ENCODE peak calls at places on chromosomes 16 and 17, in four cellular contexts. One of them, this sample, is unnamed.

GRCh38 chr17:81322271-81323082 is 27.4 kb upstream of the SLC38A10 start:
- DNase-seq in activated CD8-positive, alpha-beta memory T cell treated with anti-CD3 and anti-CD28 coated beads for 48 hours: peak; percentile 19
- DNase-seq in tibial nerve: no peak
- DNase-seq in cerebellum: no peak
- DNase-seq in this sample: no peak

GRCh38 chr17:72400863-72401262 is 280.0 kb downstream of the SOX9 start:
- DNase-seq in activated CD8-positive, alpha-beta memory T cell treated with anti-CD3 and anti-CD28 coated beads for 48 hours: no peak
- DNase-seq in tibial nerve: no peak
- DNase-seq in cerebellum: no peak
- DNase-seq in this sample: no peak

GRCh38 chr17:6303664-6304063 is 131.3 kb downstream of the AIPL1 start:
- DNase-seq in activated CD8-positive, alpha-beta memory T cell treated with anti-CD3 and anti-CD28 coated beads for 48 hours: no peak
- DNase-seq in tibial nerve: no peak
- DNase-seq in cerebellum: no peak
- DNase-seq in this sample: no peak

GRCh38 chr16:86660623-86661022 is 82.3 kb downstream of the FOXL1 start:
- DNase-seq in activated CD8-positive, alpha-beta memory T cell treated with anti-CD3 and anti-CD28 coated beads for 48 hours: no peak
- DNase-seq in tibial nerve: no peak
- DNase-seq in cerebellum: no peak
- DNase-seq in this sample: no peak

GRCh38 chr16:67277999-67278772 is 1.1 kb upstream of the PLEKHG4 start:
- DNase-seq in activated CD8-positive, alpha-beta memory T cell treated with anti-CD3 and anti-CD28 coated beads for 48 hours: no peak
- DNase-seq in tibial nerve: no peak
- DNase-seq in cerebellum: no peak
- DNase-seq in this sample: no peak

GRCh38 chr17:47276868-47277267 is 23.2 kb downstream of the ITGB3 start:
- DNase-seq in activated CD8-positive, alpha-beta memory T cell treated with anti-CD3 and anti-CD28 coated beads for 48 hours: no peak
- DNase-seq in tibial nerve: peak; percentile 69
- DNase-seq in cerebellum: no peak
- DNase-seq in this sample: peak; percentile 30

GRCh38 chr17:61253293-61253801 is 146.3 kb upstream of the TBX2 start:
- DNase-seq in activated CD8-positive, alpha-beta memory T cell treated with anti-CD3 and anti-CD28 coated beads for 48 hours: no peak
- DNase-seq in tibial nerve: peak; percentile 46
- DNase-seq in cerebellum: no peak
- DNase-seq in this sample: peak; percentile 17

GRCh38 chr16:3980311-3981111 is 100.0 kb upstream of the CREBBP start:
- DNase-seq in activated CD8-positive, alpha-beta memory T cell treated with anti-CD3 and anti-CD28 coated beads for 48 hours: no peak
- DNase-seq in tibial nerve: no peak
- DNase-seq in cerebellum: no peak
- DNase-seq in this sample: no peak

GRCh38 chr17:1571362-1571746 is 8.8 kb upstream of the PITPNA start:
- DNase-seq in activated CD8-positive, alpha-beta memory T cell treated with anti-CD3 and anti-CD28 coated beads for 48 hours: no peak
- DNase-seq in tibial nerve: no peak
- DNase-seq in cerebellum: no peak
- DNase-seq in this sample: no peak

GRCh38 chr17:83099086-83099540 is 19.7 kb downstream of the METRNL start:
- DNase-seq in activated CD8-positive, alpha-beta memory T cell treated with anti-CD3 and anti-CD28 coated beads for 48 hours: no peak
- DNase-seq in tibial nerve: no peak
- DNase-seq in cerebellum: no peak
- DNase-seq in this sample: no peak

GRCh38 chr17:82022310-82022980 is at the start of gene CENPX:
- DNase-seq in activated CD8-positive, alpha-beta memory T cell treated with anti-CD3 and anti-CD28 coated beads for 48 hours: no peak
- DNase-seq in tibial nerve: no peak
- DNase-seq in cerebellum: no peak
- DNase-seq in this sample: no peak

GRCh38 chr17:68961204-68961893 is 6.2 kb upstream of the ABCA8 start:
- DNase-seq in activated CD8-positive, alpha-beta memory T cell treated with anti-CD3 and anti-CD28 coated beads for 48 hours: no peak
- DNase-seq in tibial nerve: no peak
- DNase-seq in cerebellum: peak; percentile 55
- DNase-seq in this sample: no peak

GRCh38 chr17:81130385-81131288 is 34.7 kb upstream of the PVALEF start:
- DNase-seq in activated CD8-positive, alpha-beta memory T cell treated with anti-CD3 and anti-CD28 coated beads for 48 hours: no peak
- DNase-seq in tibial nerve: no peak
- DNase-seq in cerebellum: no peak
- DNase-seq in this sample: no peak

GRCh38 chr16:50282010-50282538 is 15.7 kb downstream of the ADCY7 start:
- DNase-seq in activated CD8-positive, alpha-beta memory T cell treated with anti-CD3 and anti-CD28 coated beads for 48 hours: peak; percentile 35
- DNase-seq in tibial nerve: peak; percentile 53
- DNase-seq in cerebellum: no peak
- DNase-seq in this sample: peak; percentile 29

GRCh38 chr17:43810823-43811222 is 22.1 kb downstream of the MPP3 start:
- DNase-seq in activated CD8-positive, alpha-beta memory T cell treated with anti-CD3 and anti-CD28 coated beads for 48 hours: no peak
- DNase-seq in tibial nerve: no peak
- DNase-seq in cerebellum: no peak
- DNase-seq in this sample: no peak

GRCh38 chr16:86566966-86567700 is 504 bp downstream of the FOXC2 start:
- DNase-seq in activated CD8-positive, alpha-beta memory T cell treated with anti-CD3 and anti-CD28 coated beads for 48 hours: no peak
- DNase-seq in tibial nerve: no peak
- DNase-seq in cerebellum: no peak
- DNase-seq in this sample: no peak

GRCh38 chr17:44854201-44854600 is 6.5 kb downstream of the HIGD1B start:
- DNase-seq in activated CD8-positive, alpha-beta memory T cell treated with anti-CD3 and anti-CD28 coated beads for 48 hours: no peak
- DNase-seq in tibial nerve: no peak
- DNase-seq in cerebellum: no peak
- DNase-seq in this sample: no peak

GRCh38 chr16:1180772-1181714 is 28.1 kb downstream of the CACNA1H start:
- DNase-seq in activated CD8-positive, alpha-beta memory T cell treated with anti-CD3 and anti-CD28 coated beads for 48 hours: no peak
- DNase-seq in tibial nerve: no peak
- DNase-seq in cerebellum: peak; percentile 32
- DNase-seq in this sample: peak; percentile 23

GRCh38 chr16:79977974-79978836 is 377.7 kb upstream of the MAF start:
- DNase-seq in activated CD8-positive, alpha-beta memory T cell treated with anti-CD3 and anti-CD28 coated beads for 48 hours: no peak
- DNase-seq in tibial nerve: no peak
- DNase-seq in cerebellum: no peak
- DNase-seq in this sample: no peak

GRCh38 chr17:81928497-81929252 is 1.1 kb upstream of the MAFG start:
- DNase-seq in activated CD8-positive, alpha-beta memory T cell treated with anti-CD3 and anti-CD28 coated beads for 48 hours: no peak
- DNase-seq in tibial nerve: no peak
- DNase-seq in cerebellum: no peak
- DNase-seq in this sample: no peak

GRCh38 chr16:12459401-12459791 is 344.3 kb downstream of the CPPED1 start:
- DNase-seq in activated CD8-positive, alpha-beta memory T cell treated with anti-CD3 and anti-CD28 coated beads for 48 hours: no peak
- DNase-seq in tibial nerve: no peak
- DNase-seq in cerebellum: no peak
- DNase-seq in this sample: peak; percentile 26

GRCh38 chr16:67145746-67146145 is 5.1 kb downstream of the B3GNT9 start:
- DNase-seq in activated CD8-positive, alpha-beta memory T cell treated with anti-CD3 and anti-CD28 coated beads for 48 hours: no peak
- DNase-seq in tibial nerve: no peak
- DNase-seq in cerebellum: no peak
- DNase-seq in this sample: no peak

GRCh38 chr17:50185724-50186545 is 15.5 kb downstream of the COL1A1 start:
- DNase-seq in activated CD8-positive, alpha-beta memory T cell treated with anti-CD3 and anti-CD28 coated beads for 48 hours: no peak
- DNase-seq in tibial nerve: no peak
- DNase-seq in cerebellum: no peak
- DNase-seq in this sample: no peak

GRCh38 chr17:35254107-35254802 is 11.4 kb downstream of the SLFN5 start:
- DNase-seq in activated CD8-positive, alpha-beta memory T cell treated with anti-CD3 and anti-CD28 coated beads for 48 hours: no peak
- DNase-seq in tibial nerve: peak; percentile 92
- DNase-seq in cerebellum: no peak
- DNase-seq in this sample: peak; percentile 82

GRCh38 chr17:45414997-45415881 is 17.4 kb downstream of the ARHGAP27 start:
- DNase-seq in activated CD8-positive, alpha-beta memory T cell treated with anti-CD3 and anti-CD28 coated beads for 48 hours: no peak
- DNase-seq in tibial nerve: no peak
- DNase-seq in cerebellum: no peak
- DNase-seq in this sample: no peak

This sample was measured in gastrocnemius medialis.